ENCODE peak calls at places on chromosomes 4 and X, in five cellular contexts. F, N, W, T and S are unnamed samples.

GRCh38 chr4:76305033-76305687 is 1.4 kb upstream of the STBD1 start:
- DNase-seq in W (no peak), T (no peak), F (no peak), N (no peak), S (no peak)

GRCh38 chrX:45485682-45486081 is 285.0 kb upstream of the DIPK2B start:
- DNase-seq in N (no peak), F (no peak), T (no peak), W (no peak), S (no peak)

GRCh38 chr4:55820260-55820659 is 670 bp downstream of the EXOC1L start:
- DNase-seq in F (no peak), N (no peak), T (no peak), W (no peak), S (no peak)

GRCh38 chr4:112378858-112379257 is 81.7 kb downstream of the ALPK1 start:
- DNase-seq in W (no peak), N (no peak), T (no peak), F (no peak), S (no peak)

GRCh38 chr4:176547005-176547404 is 227.2 kb downstream of the SPCS3 start:
- DNase-seq in T (no peak), N (no peak), F (no peak), W (no peak), S (no peak)

GRCh38 chr4:24473309-24473721 is 111.0 kb downstream of the DHX15 start:
- DNase-seq in W (no peak), F (peak; percentile 15), N (peak; percentile 83), T (no peak), S (no peak)

GRCh38 chr4:109067509-109068205 is 234.8 kb downstream of the COL25A1 start:
- DNase-seq in F (no peak), N (no peak), W (no peak), T (no peak), S (no peak)

GRCh38 chrX:73508861-73509260 is 54.1 kb upstream of the CHIC1 start:
- DNase-seq in W (no peak), T (no peak), N (no peak), F (no peak), S (no peak)

GRCh38 chr4:16037901-16038300 is 45.9 kb downstream of the PROM1 start:
- DNase-seq in F (no peak), T (no peak), N (no peak), W (no peak), S (no peak)

GRCh38 chrX:150094996-150095395 is 156.7 kb upstream of the EOLA2 start:
- DNase-seq in N (no peak), W (no peak), F (no peak), T (no peak), S (no peak)

GRCh38 chr4:131426023-131426758 is 1722.9 kb upstream of the PCDH10 start:
- DNase-seq in W (no peak), T (no peak), F (no peak), N (no peak), S (no peak)

GRCh38 chr4:61462451-61463326 is 262.6 kb downstream of the ADGRL3 start:
- DNase-seq in T (peak; percentile 84), N (no peak), F (no peak), W (no peak), S (no peak)

GRCh38 chr4:184826315-184827266 is 823 bp upstream of the ACSL1 start:
- DNase-seq in W (no peak), N (no peak), T (no peak), F (no peak), S (peak; percentile 61)

GRCh38 chrX:15245896-15246295 is 24.0 kb downstream of the ASB9 start:
- DNase-seq in T (no peak), F (no peak), N (no peak), W (no peak), S (no peak)

GRCh38 chrX:70289168-70289792 is 447 bp downstream of the PDZD11 start:
- DNase-seq in F (no peak), N (no peak), T (no peak), W (no peak), S (no peak)

GRCh38 chr4:54727346-54727745 is 69.6 kb downstream of the KIT start:
- DNase-seq in N (no peak), F (no peak), W (no peak), T (no peak), S (no peak)

GRCh38 chr4:48692897-48693296 is 87.2 kb downstream of the FRYL start:
- DNase-seq in N (no peak), T (no peak), W (no peak), F (no peak), S (no peak)

GRCh38 chr4:148110169-148110568 is 332.0 kb downstream of the NR3C2 start:
- DNase-seq in N (no peak), T (no peak), W (no peak), F (no peak), S (no peak)

GRCh38 chr4:137106733-137107132 is 425.6 kb downstream of the PCDH18 start:
- DNase-seq in W (no peak), F (no peak), T (no peak), N (no peak), S (no peak)

GRCh38 chrX:9605484-9605883 is 140.6 kb downstream of the TBL1X start:
- DNase-seq in F (no peak), T (no peak), W (no peak), N (no peak), S (no peak)

GRCh38 chr4:98928505-98929340 is at the start of gene EIF4E:
- DNase-seq in T (peak; percentile 98), N (peak; percentile 95), F (peak; percentile 97), W (peak; percentile 98), S (peak; percentile 77)
- TF ChIP-seq POLR2A in T (peak; percentile 67), N (no peak), F (peak; percentile 35), W (no peak), S (peak; percentile 78)

DNA sequence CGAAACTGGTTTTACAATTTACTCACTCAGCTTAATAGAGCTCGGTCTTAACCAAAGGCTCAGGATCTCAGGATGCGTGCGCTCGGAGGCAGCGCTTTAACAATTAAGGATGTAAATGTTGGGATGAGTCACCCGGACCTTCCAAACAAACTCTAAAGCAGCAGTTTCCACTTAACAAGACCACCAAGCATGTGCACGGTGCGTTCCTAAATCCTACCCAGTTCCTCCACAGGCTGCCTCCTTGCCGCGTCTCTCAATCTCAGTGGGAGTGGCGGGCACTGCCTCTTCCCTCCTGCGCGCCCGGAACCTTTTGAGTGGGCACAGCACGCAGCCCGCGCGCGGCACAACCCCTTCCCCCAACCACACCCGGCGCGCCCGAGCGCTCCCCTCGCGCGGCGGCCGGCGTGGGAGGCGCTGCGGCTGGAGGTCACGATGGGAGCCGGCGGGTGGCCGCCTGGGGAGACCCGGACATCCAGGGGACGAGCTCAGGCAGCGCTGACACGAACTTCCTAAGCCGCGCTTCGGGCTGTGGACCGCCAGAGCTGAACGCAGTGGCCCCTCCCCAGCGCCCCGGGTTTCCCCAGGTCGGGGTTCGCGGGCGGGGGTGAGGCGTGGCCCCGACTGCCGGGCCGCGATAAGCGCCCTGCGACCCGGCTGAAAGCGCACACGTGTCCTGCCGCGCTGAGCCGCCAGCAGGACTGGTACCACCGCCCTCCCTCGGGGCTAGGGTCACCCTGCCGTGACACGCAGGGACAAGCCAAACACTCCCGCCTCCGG is at the start of gene ABCG2:
- DNase-seq in F (no peak), N (peak; percentile 90), W (no peak), T (peak; percentile 16), S (peak; percentile 20)
- TF ChIP-seq POLR2AphosphoS5 in F (no peak), N (no peak), W (no peak), T (no peak), S (no peak)

GRCh38 chrX:144275403-144275802 is 391.5 kb downstream of the UBE2NL start:
- DNase-seq in T (no peak), W (no peak), N (no peak), F (no peak), S (no peak)
- TF ChIP-seq POLR2A in T (no peak), W (no peak), N (no peak), F (no peak), S (no peak)

DNA sequence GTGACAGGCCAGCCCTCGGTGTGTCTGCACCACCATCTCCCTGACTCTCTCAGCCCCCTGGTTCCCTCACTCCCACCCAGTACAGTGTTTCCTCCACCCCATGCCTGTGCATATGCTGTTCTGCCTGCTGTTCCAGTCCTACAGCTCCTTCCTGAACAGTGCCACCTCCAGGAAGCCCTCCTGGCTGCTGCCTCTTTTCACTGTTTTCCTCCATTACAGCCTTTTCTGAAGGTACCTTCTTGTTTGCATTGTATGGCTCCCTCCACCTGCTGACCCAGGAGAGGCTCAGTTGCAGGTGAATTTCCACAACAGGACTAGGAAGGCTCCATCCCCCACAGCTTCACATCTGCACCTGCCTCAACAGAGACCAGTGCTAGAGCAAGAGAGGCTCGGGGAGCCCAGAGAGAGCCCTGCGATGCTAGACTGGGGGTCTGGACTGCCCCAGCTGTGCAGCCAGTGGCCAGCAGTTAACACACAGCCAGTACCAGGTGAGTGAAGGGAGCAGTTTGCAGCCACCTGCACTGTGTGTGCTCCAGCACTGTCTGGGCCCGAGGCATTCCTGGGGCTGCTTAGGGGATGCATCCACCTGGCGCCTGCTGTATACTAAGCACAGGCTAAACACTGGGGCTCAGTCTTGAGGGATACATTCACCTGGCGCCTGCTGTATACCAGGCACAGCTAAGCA is 92.0 kb downstream of the ADRA2C start:
- DNase-seq in T (no peak), W (no peak), F (no peak), N (no peak), S (no peak)
- TF ChIP-seq POLR2AphosphoS5 in T (no peak), W (no peak), F (no peak), N (no peak), S (no peak)

DNA sequence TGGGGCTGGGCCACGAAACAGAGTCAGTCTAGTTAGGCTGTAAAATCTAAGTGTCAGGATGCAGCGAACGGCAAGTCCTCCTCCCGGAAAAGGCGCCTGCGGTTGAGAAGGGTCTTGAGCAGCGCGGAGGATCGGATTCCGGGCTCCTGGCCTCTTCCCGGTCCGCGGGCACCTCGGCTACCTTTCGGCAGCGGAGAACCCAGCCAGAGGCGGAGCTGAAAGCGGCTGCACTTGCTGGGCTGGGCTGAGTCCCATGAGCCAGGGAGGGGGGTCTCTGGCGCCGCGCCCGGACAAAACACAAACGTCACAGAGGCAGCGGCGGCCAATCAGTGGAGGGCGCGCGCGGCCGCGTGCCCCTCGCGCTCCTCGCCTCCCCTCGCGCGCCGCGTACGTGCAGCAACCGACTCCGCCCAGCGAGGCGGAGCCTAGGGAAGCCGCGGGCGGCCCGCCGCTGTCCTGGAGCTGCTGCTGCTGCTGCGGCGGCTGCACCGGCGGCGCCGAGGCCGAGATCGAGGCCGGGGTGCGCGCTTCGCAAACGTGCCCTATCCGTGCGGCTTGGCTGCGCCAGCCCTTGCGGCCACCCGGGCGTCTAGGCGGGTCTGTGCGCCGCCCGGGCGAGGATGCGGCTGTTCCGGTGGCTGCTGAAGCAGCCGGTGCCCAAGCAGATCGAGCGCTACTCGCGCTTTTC is at the start of gene PDK3:
- DNase-seq in W (peak; percentile 78), F (peak; percentile 78), T (peak; percentile 73), N (peak; percentile 97), S (peak; percentile 65)
- TF ChIP-seq POLR2A in W (no peak), F (peak; percentile 92), T (peak; percentile 50), N (peak; percentile 76), S (peak; percentile 49)

DNA sequence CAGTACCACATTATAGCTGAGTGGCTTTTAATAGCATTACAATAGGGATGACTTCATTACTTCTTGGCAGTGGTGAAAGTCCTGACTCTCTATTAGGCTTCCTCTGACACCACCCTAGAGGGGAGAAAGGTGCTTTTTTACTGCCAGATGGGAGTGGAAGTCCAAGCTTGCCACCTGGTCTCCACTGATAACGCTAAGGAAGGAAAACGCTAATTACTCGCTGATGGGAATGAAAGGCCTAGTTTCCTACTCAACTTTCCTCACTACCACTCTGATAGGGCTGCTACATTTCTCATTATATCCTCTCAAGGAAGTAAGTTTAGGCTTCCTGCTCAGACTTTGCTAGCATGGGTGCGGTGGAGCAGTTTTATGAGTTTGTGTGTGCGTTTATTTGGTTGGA is 62.3 kb upstream of the PAGE3 start:
- DNase-seq in W (no peak), F (no peak), N (no peak), T (no peak), S (no peak)
- TF ChIP-seq POLR2AphosphoS5 in W (peak; percentile 58), F (no peak), N (peak; percentile 68), T (no peak), S (no peak)